ENCODE peak calls at places on chromosome 2, in seven cellular contexts. O, A, M, P, R, Z and D are unnamed samples.

GRCh38 chr2:92072461-92073035 is 2798.7 kb upstream of the TEKT4 start:
- DNase-seq in O (no peak), A (no peak), M (no peak), P (no peak), R (no peak), Z (no peak), D (no peak)

GRCh38 chr2:128367601-128368359 is 49.1 kb upstream of the HS6ST1 start:
- DNase-seq in O (no peak), A (no peak), M (no peak), P (no peak), R (no peak), Z (no peak), D (no peak)

GRCh38 chr2:54122171-54122935 is 6.9 kb downstream of the ACYP2 start:
- DNase-seq in O (no peak), A (no peak), M (no peak), P (no peak), R (no peak), Z (no peak), D (no peak)

GRCh38 chr2:200810967-200811335 is 759 bp upstream of the BZW1 start:
- DNase-seq in O (no peak), A (no peak), M (no peak), P (no peak), R (no peak), Z (no peak), D (no peak)

GRCh38 chr2:173664520-173664919 is 300.7 kb downstream of the SP3 start:
- DNase-seq in O (no peak), A (peak), M (no peak), P (no peak), R (no peak), Z (no peak), D (no peak)

GRCh38 chr2:204655626-204656025 is 110.4 kb downstream of the PARD3B start:
- DNase-seq in O (no peak), A (no peak), M (no peak), P (no peak), R (no peak), Z (no peak), D (no peak)

GRCh38 chr2:120818441-120818920 is 82.8 kb downstream of the GLI2 start:
- DNase-seq in O (no peak), A (peak), M (peak), P (no peak), R (no peak), Z (no peak), D (no peak)

GRCh38 chr2:169360984-169361705 is 1.2 kb downstream of the LRP2 start:
- DNase-seq in O (no peak), A (no peak), M (no peak), P (peak), R (no peak), Z (no peak), D (no peak)

GRCh38 chr2:49248506-49248905 is 94.2 kb upstream of the FSHR start:
- DNase-seq in O (peak), A (peak), M (peak), P (no peak), R (no peak), Z (no peak), D (no peak)

GRCh38 chr2:232204457-232204931 is 174.1 kb upstream of the ALPP start:
- DNase-seq in O (no peak), A (peak), M (peak), P (no peak), R (no peak), Z (no peak), D (no peak)

GRCh38 chr2:127877136-127877535 is 8.6 kb downstream of the AMMECR1L start:
- DNase-seq in O (no peak), A (no peak), M (no peak), P (no peak), R (no peak), Z (no peak), D (no peak)

GRCh38 chr2:196989496-196989895 is 63.0 kb upstream of the PGAP1 start:
- DNase-seq in O (no peak), A (no peak), M (no peak), P (no peak), R (no peak), Z (no peak), D (no peak)

GRCh38 chr2:182378759-182379158 is 48.1 kb downstream of the PDE1A start:
- DNase-seq in O (peak), A (peak), M (no peak), P (no peak), R (no peak), Z (no peak), D (no peak)

GRCh38 chr2:33521791-33522281 is 45.4 kb downstream of the RASGRP3 start:
- DNase-seq in O (peak), A (peak), M (no peak), P (no peak), R (no peak), Z (no peak), D (no peak)

GRCh38 chr2:237156131-237156856 is 70.6 kb downstream of the COPS8 start:
- DNase-seq in O (peak), A (peak), M (peak), P (no peak), R (no peak), Z (no peak), D (no peak)

GRCh38 chr2:216385478-216385877 is 13.2 kb upstream of the MARCHF4 start:
- DNase-seq in O (no peak), A (no peak), M (no peak), P (no peak), R (no peak), Z (no peak), D (no peak)